ENCODE peak calls at places on chromosome 14, in five cellular contexts. K is activated CD4-positive, alpha-beta T cell treated with anti-CD3 and anti-CD28 coated beads, Interleukin-2, amount 10 ng/mL, durations not matched to agents 24 days and 14 days; W is activated T-helper 1 cell treated with Interleukin-2 at 50 U/mL for 16 hours; M is transverse colon; I is activated T-helper 2 cell treated with anti-CD3 and anti-CD28 coated beads, Interferon-gamma antibody, Interleukin-2, Interleukin-4, amounts not matched to agents 10 μg/mL and 5 μg/mL and 100 μg/mL, durations not matched to agents 14 hours and 24 hours and 36 hours. V is an unnamed sample.

GRCh38 chr14:23209651-23210423 is 26.4 kb upstream of the SLC7A8 start:
- DNase-seq in M (no peak), I (no peak), K (no peak), W (no peak), V (no peak)

GRCh38 chr14:77103954-77104353 is 5.9 kb downstream of the CIPC start:
- DNase-seq in I (no peak), W (no peak), M (no peak), K (no peak), V (no peak)

GRCh38 chr14:63302135-63302534 is 16.6 kb downstream of the GPHB5 start:
- DNase-seq in M (no peak), I (no peak), K (no peak), W (no peak), V (peak)

GRCh38 chr14:93036652-93037341 is 78.9 kb downstream of the ITPK1 start:
- DNase-seq in W (no peak), I (no peak), M (no peak), K (no peak), V (peak)

GRCh38 chr14:83071888-83072501 is 1538.3 kb upstream of the SEL1L start:
- DNase-seq in W (no peak), M (no peak), I (no peak), K (no peak), V (no peak)

GRCh38 chr14:25615174-25615573 is 565.2 kb upstream of the STXBP6 start:
- DNase-seq in I (no peak), M (no peak), K (no peak), W (no peak), V (no peak)

GRCh38 chr14:33343016-33343415 is 404.3 kb downstream of the NPAS3 start:
- DNase-seq in W (no peak), I (no peak), M (no peak), K (no peak), V (no peak)

GRCh38 chr14:23294346-23294733 is 8.3 kb downstream of the PPP1R3E start:
- DNase-seq in M (no peak), K (no peak), W (no peak), I (no peak), V (no peak)

GRCh38 chr14:79781882-79782281 is 429.4 kb downstream of the DIO2 start:
- DNase-seq in K (no peak), I (no peak), M (no peak), W (no peak), V (no peak)

GRCh38 chr14:50813544-50813863 is 17.5 kb downstream of the NIN start:
- DNase-seq in W (no peak), I (no peak), K (peak), M (no peak), V (no peak)

GRCh38 chr14:32027255-32027939 is 49.7 kb upstream of the ARHGAP5 start:
- DNase-seq in W (no peak), M (no peak), K (no peak), I (no peak), V (no peak)

GRCh38 chr14:21054123-21054767 is 3.4 kb upstream of the RNASE8 start:
- DNase-seq in K (no peak), M (peak), I (no peak), W (no peak), V (no peak)

GRCh38 chr14:24795406-24795805 is 161.4 kb upstream of the GZMB start:
- DNase-seq in K (no peak), M (no peak), W (no peak), I (no peak), V (no peak)

GRCh38 chr14:99524804-99525698 is 43.8 kb downstream of the CCNK start:
- DNase-seq in I (no peak), M (peak), K (peak), W (no peak), V (no peak)

GRCh38 chr14:93007225-93007997 is 84.5 kb downstream of the CHGA start:
- DNase-seq in W (no peak), M (peak), I (no peak), K (no peak), V (no peak)

GRCh38 chr14:63993992-63994391 is 141.2 kb downstream of the SYNE2 start:
- DNase-seq in K (no peak), W (no peak), M (no peak), I (no peak), V (no peak)

GRCh38 chr14:94367347-94367746 is 21.1 kb downstream of the SERPINA1 start:
- DNase-seq in W (no peak), K (no peak), M (no peak), I (no peak), V (no peak)

GRCh38 chr14:106268013-106268727 is 741.8 kb downstream of the TMEM121 start:
- DNase-seq in W (peak), M (peak), K (peak), I (peak), V (no peak)

GRCh38 chr14:103846569-103847438 is 571 bp downstream of the PPP1R13B start:
- DNase-seq in I (no peak), K (peak), W (peak), M (peak), V (peak)

GRCh38 chr14:76947078-76947837 is 81.2 kb downstream of the IRF2BPL start:
- DNase-seq in K (peak), I (peak), W (peak), M (peak), V (peak)

GRCh38 chr14:53381879-53382278 is 228.8 kb upstream of the DDHD1 start:
- DNase-seq in M (no peak), I (no peak), W (no peak), K (no peak), V (no peak)

GRCh38 chr14:79318371-79318770 is 892.9 kb downstream of the DIO2 start:
- DNase-seq in K (no peak), M (no peak), I (no peak), W (no peak), V (no peak)

GRCh38 chr14:48792376-48793024 is 793.7 kb downstream of the RPS29 start:
- DNase-seq in K (no peak), M (no peak), W (no peak), I (no peak), V (no peak)

GRCh38 chr14:95739356-95739755 is 25.4 kb upstream of the TCL1A start:
- DNase-seq in W (no peak), I (no peak), M (no peak), K (no peak), V (no peak)

GRCh38 chr14:28102814-28103213 is 663.8 kb upstream of the FOXG1 start:
- DNase-seq in W (no peak), M (no peak), K (no peak), I (no peak), V (no peak)

GRCh38 chr14:26370118-26370517 is 227.7 kb downstream of the NOVA1 start:
- DNase-seq in W (no peak), I (no peak), M (no peak), K (no peak), V (no peak)

GRCh38 chr14:50026396-50026795 is 90.0 kb downstream of the VCPKMT start:
- DNase-seq in K (no peak), I (no peak), W (no peak), M (no peak), V (no peak)

GRCh38 chr14:102279282-102279681 is 25.7 kb downstream of the MOK start:
- DNase-seq in I (no peak), M (no peak), K (no peak), W (no peak), V (no peak)

GRCh38 chr14:24425704-24426103 is 3.8 kb downstream of the CBLN3 start:
- DNase-seq in M (no peak), W (no peak), K (no peak), I (no peak), V (no peak)

GRCh38 chr14:100348253-100348729 is 25.2 kb downstream of the SLC25A47 start:
- DNase-seq in W (no peak), I (no peak), K (no peak), M (no peak), V (no peak)

V was measured in ecto neural progenitor cell.